ENCODE peak calls at places on chromosomes 7 and 10, in five cellular contexts. I is nephron progenitor cell, J is B cell, H is GM12864, B is progenitor cell of endocrine pancreas. M is an unnamed sample.

GRCh38 chr10:132964231-132964630 is 21.9 kb upstream of the CFAP46 start:
- DNase-seq in J (no peak), H (no peak), B (no peak), I (no peak), M (no peak)

GRCh38 chr10:24468281-24468751 is 255.4 kb downstream of the ARHGAP21 start:
- DNase-seq in H (no peak), I (no peak), B (no peak), J (no peak), M (no peak)

GRCh38 chr7:4882169-4882741 is 1.3 kb downstream of the RADIL start:
- DNase-seq in I (peak), H (no peak), J (no peak), B (no peak), M (no peak)

GRCh38 chr7:72078301-72078700 is 333.8 kb downstream of the CALN1 start:
- DNase-seq in H (no peak), J (no peak), I (no peak), B (no peak), M (no peak)

GRCh38 chr10:79022565-79023488 is 45.9 kb upstream of the ZMIZ1 start:
- DNase-seq in H (peak), I (peak), J (peak), B (no peak), M (no peak)

GRCh38 chr7:3149961-3150516 is 106.4 kb upstream of the CARD11 start:
- DNase-seq in B (no peak), I (no peak), H (no peak), J (peak), M (no peak)

GRCh38 chr7:99740573-99741437 is 5.8 kb upstream of the CYP3A7 start:
- DNase-seq in J (no peak), H (no peak), I (no peak), B (no peak), M (no peak)

GRCh38 chr7:142671506-142671905 is 77.8 kb upstream of the PRSS1 start:
- DNase-seq in B (no peak), I (no peak), J (no peak), H (no peak), M (no peak)

GRCh38 chr7:12056977-12057376 is 154.1 kb upstream of the TMEM106B start:
- DNase-seq in H (no peak), I (no peak), B (no peak), J (no peak), M (no peak)

GRCh38 chr7:55132890-55133551 is 114.2 kb downstream of the EGFR start:
- DNase-seq in H (no peak), I (no peak), B (no peak), J (no peak), M (peak)

GRCh38 chr10:121577568-121577967 is 20.7 kb downstream of the FGFR2 start:
- DNase-seq in I (no peak), H (no peak), J (no peak), B (no peak), M (no peak)

GRCh38 chr7:127256326-127256725 is 3.6 kb upstream of the GRM8 start:
- DNase-seq in I (no peak), J (no peak), B (no peak), H (no peak), M (no peak)

GRCh38 chr7:51289608-51290370 is 26.8 kb downstream of the COBL start:
- DNase-seq in H (no peak), J (no peak), B (no peak), I (no peak), M (no peak)

GRCh38 chr7:628041-628763 is 98.3 kb upstream of the DNAAF5 start:
- DNase-seq in I (no peak), B (no peak), H (no peak), J (no peak), M (no peak)

GRCh38 chr7:121313220-121313792 is 15.5 kb upstream of the WNT16 start:
- DNase-seq in I (no peak), H (no peak), B (no peak), J (no peak), M (no peak)

GRCh38 chr10:119803264-119803663 is 69.4 kb downstream of the MCMBP start:
- DNase-seq in H (no peak), I (no peak), B (no peak), J (no peak), M (no peak)

GRCh38 chr7:506921-507622 is 12.6 kb downstream of the PDGFA start:
- DNase-seq in I (no peak), J (no peak), B (no peak), H (no peak), M (no peak)

GRCh38 chr7:74032191-74032490 is 4.2 kb downstream of the ELN start:
- DNase-seq in J (no peak), B (no peak), I (no peak), H (no peak), M (no peak)

GRCh38 chr10:123750901-123751300 is 84.7 kb downstream of the GPR26 start:
- DNase-seq in J (no peak), I (no peak), B (no peak), H (no peak), M (no peak)

GRCh38 chr10:43304687-43305333 is 37.9 kb upstream of the RASGEF1A start:
- DNase-seq in H (no peak), B (peak), I (peak), J (peak), M (no peak)

GRCh38 chr7:82443044-82443800 is at the start of gene CACNA2D1:
- DNase-seq in J (no peak), B (peak), H (no peak), I (peak), M (no peak)

GRCh38 chr7:117582219-117582704 is 102.4 kb downstream of the CFTR start:
- DNase-seq in H (no peak), B (no peak), I (no peak), J (no peak), M (no peak)

GRCh38 chr10:124624875-124625274 is 119.3 kb downstream of the FAM53B start:
- DNase-seq in H (no peak), I (no peak), B (no peak), J (peak), M (no peak)

GRCh38 chr7:35630573-35630972 is 64.4 kb downstream of the HERPUD2 start:
- DNase-seq in J (no peak), H (no peak), I (no peak), B (no peak), M (no peak)

GRCh38 chr7:138226851-138227250 is 150.6 kb downstream of the AKR1D1 start:
- DNase-seq in B (no peak), H (no peak), J (no peak), I (no peak), M (no peak)

GRCh38 chr10:129978980-129979379 is 14.9 kb upstream of the EBF3 start:
- DNase-seq in H (no peak), B (no peak), I (no peak), J (no peak), M (no peak)

GRCh38 chr10:111830360-111830759 is 353.2 kb downstream of the GPAM start:
- DNase-seq in B (no peak), H (no peak), J (no peak), I (peak), M (no peak)

GRCh38 chr7:100545636-100546128 is 6.7 kb downstream of the AGFG2 start:
- DNase-seq in I (no peak), J (no peak), B (no peak), H (peak), M (peak)

GRCh38 chr10:101563007-101563406 is 25.1 kb downstream of the POLL start:
- DNase-seq in B (no peak), J (no peak), H (no peak), I (no peak), M (no peak)

GRCh38 chr10:42690449-42691360 is 52.3 kb upstream of the ZNF33B start:
- DNase-seq in B (no peak), J (no peak), I (no peak), H (no peak), M (no peak)

GRCh38 chr7:156579566-156579965 is 61.0 kb upstream of the RNF32 start:
- DNase-seq in J (no peak), H (no peak), B (no peak), I (no peak), M (no peak)

GRCh38 chr7:156585926-156586325 is 54.6 kb upstream of the RNF32 start:
- DNase-seq in B (no peak), I (no peak), J (no peak), H (no peak), M (no peak)

GRCh38 chr7:156585025-156585648 is 55.4 kb upstream of the RNF32 start:
- DNase-seq in H (no peak), I (no peak), B (no peak), J (no peak), M (no peak)

GRCh38 chr7:156580036-156580435 is 60.5 kb upstream of the RNF32 start:
- DNase-seq in I (no peak), B (no peak), J (no peak), H (no peak), M (no peak)

DNA sequence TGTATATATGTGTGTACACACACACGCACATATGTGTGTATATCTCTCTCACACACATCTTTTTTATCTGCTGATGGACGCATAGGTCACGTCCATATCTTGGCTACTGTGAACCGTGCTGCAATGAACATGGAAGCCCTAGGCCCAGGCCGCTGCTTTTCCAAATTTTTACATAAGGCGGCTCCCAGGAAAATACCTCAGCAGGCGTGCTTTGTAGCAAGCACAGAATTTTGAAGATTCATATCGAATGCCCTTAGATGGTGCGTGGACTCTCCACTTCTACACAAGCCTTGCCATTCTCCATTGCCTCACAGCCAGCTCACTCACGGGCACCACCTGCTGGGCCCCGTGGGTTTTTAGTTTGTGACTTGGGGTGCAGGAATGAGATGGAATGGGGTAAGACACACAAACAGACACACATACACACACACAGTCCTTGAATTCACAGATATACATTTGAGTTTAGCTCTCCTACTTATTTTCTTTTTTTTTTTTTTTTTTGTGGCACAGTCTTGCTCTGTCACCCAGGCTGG is 57.9 kb upstream of the RNF32 start:
- DNase-seq in B (no peak), I (no peak), H (no peak), J (no peak), M (no peak)
- TF ChIP-seq CTCF in B (no peak), I (no peak), H (peak), J (no peak), M (no peak)

DNA sequence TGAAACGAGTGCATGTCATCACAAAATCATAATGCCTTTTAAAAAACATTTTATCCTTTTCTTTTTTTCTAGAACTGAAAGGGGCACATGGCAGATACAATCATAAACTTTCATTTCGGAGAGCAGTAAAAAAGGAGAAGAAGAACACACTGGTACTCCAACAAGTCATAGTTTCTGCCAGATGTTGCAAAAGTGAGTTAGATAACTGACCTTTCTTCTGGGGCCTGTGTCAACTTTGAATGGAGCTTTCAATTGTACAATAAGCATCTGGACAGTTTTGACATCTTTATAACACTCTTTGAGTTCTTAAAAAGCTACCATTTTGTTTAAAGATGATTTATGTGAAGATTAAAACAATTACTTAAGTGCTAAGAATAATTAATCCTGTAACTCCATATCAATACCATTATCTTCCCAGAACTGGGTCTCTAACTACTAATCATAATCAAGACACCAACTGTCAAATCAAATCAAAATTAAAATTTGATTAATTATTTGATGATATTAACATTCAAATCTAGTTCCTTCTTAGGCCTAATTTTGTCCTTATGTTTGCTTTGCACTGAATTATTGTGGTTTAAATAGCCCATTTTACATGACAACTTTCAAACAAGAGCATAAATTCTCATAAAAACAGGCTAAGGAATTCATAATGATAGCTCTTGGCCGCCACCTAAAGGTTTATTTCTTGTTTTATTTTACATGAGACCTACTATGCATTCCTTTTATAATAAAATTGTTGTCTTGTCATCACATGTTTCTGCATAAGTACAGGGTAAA is 19.5 kb upstream of the ITGB8 start:
- DNase-seq in H (no peak), J (peak), I (no peak), B (no peak), M (no peak)
- TF ChIP-seq CTCF in H (peak), J (peak), I (no peak), B (peak), M (peak)

DNA sequence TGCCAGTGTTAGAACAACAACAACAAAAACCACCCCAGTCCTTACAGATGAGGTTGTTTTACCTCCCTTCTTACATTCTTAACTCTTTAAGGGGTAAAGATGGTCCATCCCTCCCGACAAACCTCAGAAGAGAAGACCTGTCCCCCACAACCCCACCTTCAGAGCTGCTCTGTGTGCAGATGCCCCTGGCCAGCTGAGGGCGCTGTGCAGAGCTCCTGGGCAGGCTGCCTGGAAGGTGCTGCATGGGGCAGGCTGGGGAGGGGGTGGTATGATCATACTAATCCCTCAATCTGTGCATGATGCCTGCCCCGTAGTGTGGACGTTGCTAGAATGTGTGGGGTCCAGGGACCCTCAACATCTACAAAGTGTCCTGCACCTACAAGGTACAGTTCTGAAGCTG is 387.1 kb downstream of the INHBA start:
- DNase-seq in H (no peak), I (no peak), J (no peak), B (no peak), M (no peak)
- TF ChIP-seq CTCF in H (peak), I (no peak), J (no peak), B (no peak), M (peak)

GRCh38 chr7:106053109-106053508 is 59.0 kb downstream of the SYPL1 start:
- DNase-seq in B (no peak), H (no peak), J (no peak), I (peak), M (no peak)
- TF ChIP-seq CTCF in B (no peak), H (no peak), J (no peak), I (no peak), M (peak)

GRCh38 chr10:47349941-47350371 is 1.8 kb downstream of the RBP3 start:
- DNase-seq in H (no peak), B (no peak), J (no peak), I (no peak), M (no peak)
- TF ChIP-seq CTCF in H (no peak), B (no peak), J (no peak), I (no peak), M (no peak)

GRCh38 chr7:111929258-111929657 is 276.9 kb downstream of the DOCK4 start:
- DNase-seq in H (no peak), I (no peak), J (no peak), B (no peak), M (no peak)
- TF ChIP-seq CTCF in H (no peak), I (no peak), J (no peak), B (no peak), M (no peak)